ENCODE peak calls at places on chromosomes 3 and 15, in ten cellular contexts. N is right lobe of liver, Y is MM.1S, H is AG04449, R is gastrocnemius medialis, D is Caco-2, S is heart left ventricle, P is heart right ventricle, B is WTC11, Z is PC-3. M is an unnamed sample.
A peak's percentile ranks its signal among the peaks of the same experiment; 100 is the strongest.

GRCh38 chr15:90871716-90872480 is 3.5 kb downstream of the FURIN start:
- DNase-seq in N (peak; percentile 55), Y (peak; percentile 25), H (no peak), R (no peak), D (peak; percentile 56), S (no peak), P (peak; percentile 48), B (peak; percentile 56), Z (no peak), M (peak; percentile 51)

GRCh38 chr3:186821429-186822367 is 15.4 kb upstream of the RFC4 start:
- DNase-seq in N (no peak), Y (peak; percentile 83), H (peak; percentile 72), R (no peak), D (peak; percentile 47), S (no peak), P (no peak), B (no peak), Z (peak; percentile 80), M (no peak)

GRCh38 chr15:70094690-70095311 is 2.9 kb downstream of the TLE3 start:
- DNase-seq in N (no peak), Y (peak; percentile 22), H (no peak), R (no peak), D (no peak), S (no peak), P (no peak), B (no peak), Z (no peak), M (no peak)

GRCh38 chr3:133401374-133402135 is 1.7 kb downstream of the BFSP2 start:
- DNase-seq in N (no peak), Y (no peak), H (no peak), R (no peak), D (no peak), S (no peak), P (no peak), B (no peak), Z (no peak), M (no peak)

GRCh38 chr3:177683619-177684018 is 486.3 kb upstream of the TBL1XR1 start:
- DNase-seq in N (no peak), Y (no peak), H (no peak), R (no peak), D (no peak), S (no peak), P (no peak), B (no peak), Z (no peak), M (no peak)

GRCh38 chr3:185837409-185837808 is 12.6 kb upstream of the IGF2BP2 start:
- DNase-seq in N (no peak), Y (no peak), H (no peak), R (no peak), D (no peak), S (no peak), P (no peak), B (no peak), Z (no peak), M (no peak)

GRCh38 chr3:50237133-50237651 is 1.2 kb downstream of the GNAI2 start:
- DNase-seq in N (no peak), Y (no peak), H (no peak), R (no peak), D (no peak), S (no peak), P (peak; percentile 50), B (peak; percentile 49), Z (peak; percentile 36), M (no peak)

GRCh38 chr3:32226875-32227500 is 11.5 kb upstream of the CMTM8 start:
- DNase-seq in N (no peak), Y (no peak), H (no peak), R (no peak), D (no peak), S (no peak), P (no peak), B (no peak), Z (peak; percentile 90), M (peak; percentile 68)

GRCh38 chr3:118742760-118743159 is 291.9 kb downstream of the IGSF11 start:
- DNase-seq in N (peak; percentile 74), Y (no peak), H (no peak), R (no peak), D (no peak), S (no peak), P (no peak), B (no peak), Z (no peak), M (no peak)

GRCh38 chr3:30695302-30696061 is 89.1 kb downstream of the TGFBR2 start:
- DNase-seq in N (no peak), Y (no peak), H (no peak), R (no peak), D (no peak), S (no peak), P (no peak), B (no peak), Z (no peak), M (no peak)

GRCh38 chr3:15685927-15686326 is 84.4 kb downstream of the BTD start:
- DNase-seq in N (no peak), Y (no peak), H (no peak), R (no peak), D (no peak), S (no peak), P (no peak), B (no peak), Z (no peak), M (no peak)

GRCh38 chr15:33188654-33189257 is 5.8 kb downstream of the FMN1 start:
- DNase-seq in N (no peak), Y (peak; percentile 35), H (no peak), R (peak; percentile 26), D (no peak), S (no peak), P (no peak), B (no peak), Z (no peak), M (no peak)

GRCh38 chr15:23565395-23566069 is at the start of gene MKRN3:
- DNase-seq in N (no peak), Y (no peak), H (peak; percentile 4), R (no peak), D (peak; percentile 91), S (no peak), P (peak; percentile 14), B (no peak), Z (no peak), M (no peak)

GRCh38 chr15:64813075-64813474 is 12.4 kb downstream of the PIF1 start:
- DNase-seq in N (no peak), Y (no peak), H (no peak), R (no peak), D (no peak), S (no peak), P (no peak), B (no peak), Z (peak; percentile 11), M (no peak)

GRCh38 chr15:51724673-51725072 is 12.8 kb downstream of the LYSMD2 start:
- DNase-seq in N (no peak), Y (no peak), H (no peak), R (no peak), D (no peak), S (no peak), P (no peak), B (no peak), Z (no peak), M (no peak)

GRCh38 chr15:51724199-51724598 is 13.3 kb downstream of the LYSMD2 start:
- DNase-seq in N (no peak), Y (no peak), H (no peak), R (no peak), D (no peak), S (no peak), P (no peak), B (no peak), Z (no peak), M (no peak)

GRCh38 chr15:51731549-51732267 is 5.7 kb downstream of the LYSMD2 start:
- DNase-seq in N (no peak), Y (peak; percentile 61), H (peak; percentile 47), R (no peak), D (no peak), S (no peak), P (no peak), B (no peak), Z (no peak), M (peak; percentile 25)

GRCh38 chr15:51726302-51727073 is 11.0 kb downstream of the LYSMD2 start:
- DNase-seq in N (no peak), Y (no peak), H (peak; percentile 56), R (peak; percentile 34), D (peak; percentile 19), S (no peak), P (peak; percentile 17), B (peak; percentile 59), Z (peak; percentile 86), M (peak; percentile 96)

GRCh38 chr15:51727141-51727897 is 10.1 kb downstream of the LYSMD2 start:
- DNase-seq in N (no peak), Y (no peak), H (no peak), R (no peak), D (no peak), S (no peak), P (no peak), B (no peak), Z (peak; percentile 30), M (no peak)
- TF ChIP-seq CTCF in N (no peak), Y (no peak), H (peak; percentile 34), R (no peak), D (no peak), S (no peak), P (no peak), B (no peak), Z (peak; percentile 12), M (no peak)

GRCh38 chr15:27358751-27359434 is 387.9 kb downstream of the GABRG3 start:
- DNase-seq in N (no peak), Y (peak; percentile 29), H (no peak), R (no peak), D (peak; percentile 11), S (peak; percentile 52), P (no peak), B (peak; percentile 82), Z (peak; percentile 6), M (no peak)
- TF ChIP-seq CTCF in N (peak; percentile 67), Y (peak; percentile 65), H (peak; percentile 76), R (no peak), D (peak; percentile 77), S (peak; percentile 59), P (peak; percentile 76), B (peak; percentile 94), Z (peak; percentile 66), M (peak; percentile 22)

DNA sequence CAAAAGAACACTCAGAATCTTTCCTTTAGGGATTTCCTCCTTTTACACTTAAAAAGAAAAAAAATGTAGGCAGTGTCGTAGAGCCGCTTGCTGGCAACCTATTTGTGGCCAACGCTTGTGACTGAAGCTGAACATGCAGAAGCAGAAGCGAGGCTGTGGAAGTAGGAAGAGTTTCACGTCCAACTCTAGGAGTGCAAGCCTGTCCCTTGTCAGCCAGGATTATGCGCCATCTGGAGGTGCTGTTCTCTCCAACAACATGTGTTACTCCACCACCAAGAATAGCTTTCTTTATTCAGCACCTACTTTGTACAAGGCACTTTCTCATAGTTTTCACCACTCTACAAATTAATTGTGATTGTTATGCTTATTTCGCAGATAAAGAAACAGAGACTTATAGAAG is 223.2 kb upstream of the LMCD1 start:
- DNase-seq in N (no peak), Y (no peak), H (no peak), R (no peak), D (peak; percentile 3), S (no peak), P (no peak), B (no peak), Z (peak; percentile 17), M (no peak)
- TF ChIP-seq CTCF in N (no peak), Y (no peak), H (no peak), R (no peak), D (no peak), S (no peak), P (no peak), B (no peak), Z (peak; percentile 30), M (no peak)

DNA sequence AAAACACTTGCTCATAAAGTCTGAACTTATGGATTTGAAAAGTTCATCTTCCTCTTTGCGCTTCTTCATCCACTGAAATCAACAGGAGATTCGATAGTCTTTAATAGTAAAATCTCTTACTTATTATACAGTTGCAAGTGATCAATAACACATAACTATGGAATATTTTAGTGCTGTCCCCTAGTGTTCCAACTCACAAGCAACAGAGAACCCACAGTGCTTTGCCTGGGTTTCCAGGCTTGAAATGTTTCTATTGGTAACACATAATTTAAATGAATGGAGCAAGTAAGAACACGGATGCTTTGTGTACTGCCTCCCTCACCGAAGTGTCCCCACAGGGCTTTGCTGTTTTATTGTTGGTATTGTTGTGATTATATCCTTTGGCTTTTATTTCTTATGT is 93.5 kb downstream of the WDR72 start:
- DNase-seq in N (no peak), Y (no peak), H (no peak), R (no peak), D (no peak), S (no peak), P (no peak), B (no peak), Z (peak; percentile 5), M (no peak)
- TF ChIP-seq CTCF in N (peak; percentile 47), Y (no peak), H (no peak), R (no peak), D (no peak), S (no peak), P (no peak), B (no peak), Z (peak; percentile 34), M (no peak)